ENCODE peak calls at places on chromosomes 3 and 15, in seven cellular contexts. B is H9, L is mesendoderm, U is H1, T is IMR-90, Z is trophoblast cell, D is mesenchymal stem cell. H is an unnamed sample.

GRCh38 chr3:99549918-99550603 is 88.3 kb upstream of the COL8A1 start:
- DNase-seq in B (no peak), L (no peak), U (no peak), T (peak; percentile 66), Z (no peak), D (peak; percentile 50), H (no peak)

GRCh38 chr15:70172561-70172960 is 74.8 kb upstream of the TLE3 start:
- DNase-seq in B (no peak), L (no peak), U (no peak), T (no peak), Z (no peak), D (no peak), H (no peak)

GRCh38 chr3:190059242-190059590 is 61.5 kb downstream of the P3H2 start:
- DNase-seq in B (no peak), L (no peak), U (no peak), T (peak; percentile 74), Z (no peak), D (peak; percentile 74), H (no peak)

GRCh38 chr3:59992578-59992977 is 942.8 kb upstream of the CFAP20DC start:
- DNase-seq in B (no peak), L (no peak), U (no peak), T (no peak), Z (no peak), D (no peak), H (no peak)

GRCh38 chr3:182959474-182960350 is 20.6 kb downstream of the DCUN1D1 start:
- DNase-seq in B (no peak), L (no peak), U (no peak), T (no peak), Z (no peak), D (peak; percentile 29), H (peak; percentile 46)

GRCh38 chr3:186983372-186984058 is 53.2 kb downstream of the ST6GAL1 start:
- DNase-seq in B (no peak), L (no peak), U (no peak), T (peak; percentile 18), Z (no peak), D (no peak), H (no peak)

GRCh38 chr3:42638339-42638842 is 15.1 kb upstream of the ZBTB47 start:
- DNase-seq in B (no peak), L (no peak), U (no peak), T (no peak), Z (no peak), D (no peak), H (no peak)

GRCh38 chr3:16476636-16477035 is 36.9 kb downstream of the RFTN1 start:
- DNase-seq in B (no peak), L (no peak), U (no peak), T (peak; percentile 99), Z (no peak), D (peak; percentile 98), H (no peak)

GRCh38 chr3:31572605-31573459 is 40.1 kb downstream of the STT3B start:
- DNase-seq in B (no peak), L (peak; percentile 32), U (no peak), T (no peak), Z (no peak), D (no peak), H (no peak)

GRCh38 chr15:89648106-89649012 is 6.9 kb downstream of the KIF7 start:
- DNase-seq in B (peak; percentile 74), L (no peak), U (no peak), T (no peak), Z (no peak), D (no peak), H (no peak)

GRCh38 chr3:133401374-133402135 is 1.7 kb downstream of the BFSP2 start:
- DNase-seq in B (no peak), L (no peak), U (no peak), T (peak; percentile 77), Z (no peak), D (no peak), H (no peak)

GRCh38 chr15:63701365-63701764 is 104.2 kb downstream of the FBXL22 start:
- DNase-seq in B (no peak), L (no peak), U (no peak), T (no peak), Z (no peak), D (no peak), H (no peak)

GRCh38 chr3:129624347-129625070 is 18.0 kb upstream of the PLXND1 start:
- DNase-seq in B (no peak), L (no peak), U (no peak), T (peak; percentile 34), Z (no peak), D (peak; percentile 75), H (no peak)

GRCh38 chr15:62119224-62119925 is 45.7 kb downstream of the C2CD4B start:
- DNase-seq in B (no peak), L (peak; percentile 80), U (no peak), T (peak; percentile 97), Z (peak; percentile 42), D (peak; percentile 97), H (no peak)

GRCh38 chr15:91469627-91470567 is 369.8 kb downstream of the SV2B start:
- DNase-seq in B (no peak), L (no peak), U (no peak), T (no peak), Z (no peak), D (no peak), H (no peak)

GRCh38 chr3:139994891-139995290 is 59.9 kb downstream of the CLSTN2 start:
- DNase-seq in B (no peak), L (no peak), U (no peak), T (no peak), Z (no peak), D (no peak), H (no peak)
- H2BK5ac ChIP-seq in B (no peak overlapping the region), L (no peak overlapping the region), U (no peak overlapping the region), T (no peak overlapping the region), Z (no peak overlapping the region), D (no peak overlapping the region), H (no peak overlapping the region)

GRCh38 chr15:79450648-79451047 is 18.5 kb downstream of the MINAR1 start:
- DNase-seq in B (no peak), L (peak; percentile 25), U (no peak), T (no peak), Z (no peak), D (no peak), H (no peak)
- H2BK5ac ChIP-seq in B (no peak overlapping the region), L (no peak overlapping the region), U (no peak overlapping the region), T (no peak overlapping the region), Z (no peak overlapping the region), D (no peak overlapping the region), H (no peak overlapping the region)

GRCh38 chr15:77225088-77225487 is 154.2 kb upstream of the TSPAN3 start:
- DNase-seq in B (no peak), L (no peak), U (no peak), T (peak; percentile 22), Z (no peak), D (peak; percentile 49), H (no peak)
- H2BK5ac ChIP-seq in B (no peak overlapping the region), L (no peak overlapping the region), U (no peak overlapping the region), T (no peak overlapping the region), Z (no peak overlapping the region), D (no peak overlapping the region), H (no peak overlapping the region)

DNA sequence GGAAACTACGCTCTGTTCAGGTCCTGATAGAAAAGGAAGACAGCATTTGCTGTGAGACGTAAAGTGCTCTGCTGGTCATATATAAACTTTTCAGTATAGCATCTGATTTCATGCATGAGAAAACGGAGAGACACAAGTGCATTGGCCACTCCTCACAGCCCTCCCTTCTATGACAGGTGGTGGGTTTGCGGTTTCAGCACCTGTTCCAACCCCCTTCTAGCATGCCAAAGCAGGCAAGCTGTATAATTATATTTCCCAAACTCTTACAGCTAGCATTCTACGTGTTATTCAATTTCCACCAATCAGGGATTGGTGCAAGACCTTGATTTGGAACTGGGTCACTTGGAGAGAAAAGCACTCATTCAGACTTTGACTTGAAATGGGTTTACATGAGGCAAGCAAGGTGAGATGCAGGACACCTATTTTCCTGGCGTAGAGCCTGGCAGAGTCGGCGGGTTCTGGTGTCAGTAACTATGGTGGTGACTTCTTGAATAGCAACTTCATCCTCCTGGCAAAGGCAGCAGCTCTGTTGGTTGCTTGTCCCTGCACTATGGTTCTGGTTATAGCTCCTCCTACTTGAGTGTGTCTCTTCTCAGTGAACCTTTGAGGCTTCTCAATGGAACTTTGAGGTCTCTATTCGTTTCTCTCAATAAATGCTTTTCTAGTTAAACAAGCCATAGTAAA is 356.5 kb downstream of the TBL1XR1 start:
- DNase-seq in B (no peak), L (no peak), U (no peak), T (no peak), Z (no peak), D (no peak), H (no peak)
- H2BK5ac ChIP-seq in B (no peak overlapping the region), L (no peak overlapping the region), U (no peak overlapping the region), T (no peak overlapping the region), Z (no peak overlapping the region), D (no peak overlapping the region), H (no peak overlapping the region)